ENCODE peak calls at places on chromosomes 6 and 20, in seven cellular contexts. One of them, this sample, is unnamed.

GRCh38 chr6:17938885-17939284 is 48.5 kb downstream of the KIF13A start:
- DNase-seq in upper lobe of right lung: no peak
- DNase-seq in heart left ventricle: no peak
- DNase-seq in fibroblast of lung: peak
- DNase-seq in A549: no peak
- DNase-seq in caudate nucleus: no peak
- DNase-seq in endothelial cell of umbilical vein: no peak
- DNase-seq in this sample: no peak

GRCh38 chr6:150004101-150004782 is 21.1 kb downstream of the RAET1L start:
- DNase-seq in heart left ventricle: no peak
- DNase-seq in caudate nucleus: no peak
- DNase-seq in fibroblast of lung: no peak
- DNase-seq in endothelial cell of umbilical vein: no peak
- DNase-seq in A549: no peak
- DNase-seq in upper lobe of right lung: no peak
- DNase-seq in this sample: no peak

GRCh38 chr20:41177636-41178035 is 40.3 kb downstream of the PLCG1 start:
- DNase-seq in heart left ventricle: peak
- DNase-seq in endothelial cell of umbilical vein: peak
- DNase-seq in caudate nucleus: no peak
- DNase-seq in fibroblast of lung: peak
- DNase-seq in upper lobe of right lung: no peak
- DNase-seq in A549: peak
- DNase-seq in this sample: no peak

GRCh38 chr20:37498066-37498702 is 22.9 kb upstream of the NNAT start:
- DNase-seq in caudate nucleus: no peak
- DNase-seq in endothelial cell of umbilical vein: no peak
- DNase-seq in upper lobe of right lung: no peak
- DNase-seq in A549: no peak
- DNase-seq in heart left ventricle: no peak
- DNase-seq in fibroblast of lung: no peak
- DNase-seq in this sample: no peak

GRCh38 chr6:144158133-144158532 is 7.8 kb downstream of the STX11 start:
- DNase-seq in upper lobe of right lung: no peak
- DNase-seq in A549: no peak
- DNase-seq in fibroblast of lung: peak
- DNase-seq in heart left ventricle: peak
- DNase-seq in endothelial cell of umbilical vein: peak
- DNase-seq in caudate nucleus: no peak
- DNase-seq in this sample: peak

GRCh38 chr20:5430670-5431069 is 113.9 kb upstream of the PROKR2 start:
- DNase-seq in heart left ventricle: no peak
- DNase-seq in fibroblast of lung: no peak
- DNase-seq in caudate nucleus: no peak
- DNase-seq in upper lobe of right lung: no peak
- DNase-seq in endothelial cell of umbilical vein: no peak
- DNase-seq in A549: no peak
- DNase-seq in this sample: no peak

GRCh38 chr6:163750436-163751031 is 336.0 kb downstream of the QKI start:
- DNase-seq in heart left ventricle: peak
- DNase-seq in upper lobe of right lung: no peak
- DNase-seq in A549: no peak
- DNase-seq in caudate nucleus: no peak
- DNase-seq in endothelial cell of umbilical vein: no peak
- DNase-seq in fibroblast of lung: no peak
- DNase-seq in this sample: no peak

GRCh38 chr6:164210323-164210722 is 795.8 kb downstream of the QKI start:
- DNase-seq in heart left ventricle: no peak
- DNase-seq in endothelial cell of umbilical vein: no peak
- DNase-seq in caudate nucleus: no peak
- DNase-seq in fibroblast of lung: no peak
- DNase-seq in A549: no peak
- DNase-seq in upper lobe of right lung: no peak
- DNase-seq in this sample: no peak

GRCh38 chr20:58708246-58708931 is 15.8 kb downstream of the NPEPL1 start:
- DNase-seq in heart left ventricle: no peak
- DNase-seq in endothelial cell of umbilical vein: no peak
- DNase-seq in fibroblast of lung: no peak
- DNase-seq in A549: no peak
- DNase-seq in upper lobe of right lung: peak
- DNase-seq in caudate nucleus: no peak
- DNase-seq in this sample: no peak

GRCh38 chr20:39623584-39624234 is 661.6 kb downstream of the DHX35 start:
- DNase-seq in heart left ventricle: no peak
- DNase-seq in A549: no peak
- DNase-seq in caudate nucleus: no peak
- DNase-seq in upper lobe of right lung: no peak
- DNase-seq in endothelial cell of umbilical vein: peak
- DNase-seq in fibroblast of lung: no peak
- DNase-seq in this sample: no peak

GRCh38 chr20:50190251-50191064 is at the start of gene CEBPB:
- DNase-seq in endothelial cell of umbilical vein: peak
- DNase-seq in upper lobe of right lung: peak
- DNase-seq in A549: peak
- DNase-seq in fibroblast of lung: peak
- DNase-seq in caudate nucleus: peak
- DNase-seq in heart left ventricle: peak
- DNase-seq in this sample: peak

GRCh38 chr20:50191566-50192363 is 1.1 kb downstream of the CEBPB start:
- DNase-seq in upper lobe of right lung: peak
- DNase-seq in fibroblast of lung: no peak
- DNase-seq in caudate nucleus: no peak
- DNase-seq in A549: no peak
- DNase-seq in endothelial cell of umbilical vein: peak
- DNase-seq in heart left ventricle: peak
- DNase-seq in this sample: peak

GRCh38 chr20:50189681-50190250 is 864 bp upstream of the CEBPB start:
- DNase-seq in caudate nucleus: no peak
- DNase-seq in A549: no peak
- DNase-seq in endothelial cell of umbilical vein: no peak
- DNase-seq in upper lobe of right lung: peak
- DNase-seq in heart left ventricle: peak
- DNase-seq in fibroblast of lung: no peak
- DNase-seq in this sample: peak

GRCh38 chr20:50192364-50193168 is 1.9 kb downstream of the CEBPB start:
- DNase-seq in A549: peak
- DNase-seq in endothelial cell of umbilical vein: peak
- DNase-seq in upper lobe of right lung: peak
- DNase-seq in caudate nucleus: no peak
- DNase-seq in fibroblast of lung: peak
- DNase-seq in heart left ventricle: peak
- DNase-seq in this sample: peak

GRCh38 chr20:50191065-50191565 is 485 bp downstream of the CEBPB start:
- DNase-seq in heart left ventricle: peak
- DNase-seq in fibroblast of lung: no peak
- DNase-seq in A549: no peak
- DNase-seq in upper lobe of right lung: peak
- DNase-seq in endothelial cell of umbilical vein: peak
- DNase-seq in caudate nucleus: no peak
- DNase-seq in this sample: peak
- H3K27ac ChIP-seq in heart left ventricle: peak
- H3K27ac ChIP-seq in fibroblast of lung: peak
- H3K27ac ChIP-seq in A549: peak
- H3K27ac ChIP-seq in upper lobe of right lung: peak
- H3K27ac ChIP-seq in endothelial cell of umbilical vein: peak
- H3K27ac ChIP-seq in caudate nucleus: peak
- H3K27ac ChIP-seq in this sample: peak

GRCh38 chr6:105372142-105372861 is 30.6 kb downstream of the PREP start:
- DNase-seq in endothelial cell of umbilical vein: no peak
- DNase-seq in upper lobe of right lung: no peak
- DNase-seq in heart left ventricle: no peak
- DNase-seq in A549: no peak
- DNase-seq in fibroblast of lung: no peak
- DNase-seq in caudate nucleus: no peak
- DNase-seq in this sample: no peak

GRCh38 chr6:105374010-105374420 is 28.9 kb downstream of the PREP start:
- DNase-seq in upper lobe of right lung: no peak
- DNase-seq in A549: no peak
- DNase-seq in heart left ventricle: no peak
- DNase-seq in caudate nucleus: no peak
- DNase-seq in fibroblast of lung: no peak
- DNase-seq in endothelial cell of umbilical vein: peak
- DNase-seq in this sample: no peak

GRCh38 chr6:105373481-105373880 is 29.4 kb downstream of the PREP start:
- DNase-seq in caudate nucleus: no peak
- DNase-seq in endothelial cell of umbilical vein: no peak
- DNase-seq in upper lobe of right lung: no peak
- DNase-seq in fibroblast of lung: no peak
- DNase-seq in A549: no peak
- DNase-seq in heart left ventricle: no peak
- DNase-seq in this sample: no peak

GRCh38 chr6:105370316-105370715 is 32.6 kb downstream of the PREP start:
- DNase-seq in fibroblast of lung: no peak
- DNase-seq in endothelial cell of umbilical vein: no peak
- DNase-seq in A549: no peak
- DNase-seq in upper lobe of right lung: no peak
- DNase-seq in heart left ventricle: no peak
- DNase-seq in caudate nucleus: no peak
- DNase-seq in this sample: no peak

DNA sequence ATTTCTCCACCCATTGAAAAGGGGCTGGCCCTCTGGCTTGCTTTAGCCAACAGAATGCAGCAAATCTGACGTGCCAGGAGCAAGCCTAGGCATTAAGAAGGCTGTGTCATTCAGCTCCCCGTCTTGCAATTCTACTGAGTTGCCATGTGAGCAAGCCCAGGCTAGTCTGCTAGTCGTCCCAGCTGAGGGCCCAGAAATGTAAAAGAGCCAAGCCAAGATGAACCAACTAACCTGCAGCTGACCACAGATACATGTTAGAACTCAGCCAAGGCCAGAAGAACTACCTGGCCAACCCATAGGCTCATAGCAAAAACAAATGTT is 30.1 kb downstream of the PREP start:
- DNase-seq in fibroblast of lung: no peak
- DNase-seq in heart left ventricle: no peak
- DNase-seq in endothelial cell of umbilical vein: no peak
- DNase-seq in upper lobe of right lung: no peak
- DNase-seq in caudate nucleus: no peak
- DNase-seq in A549: no peak
- DNase-seq in this sample: no peak
- H3K27ac ChIP-seq in fibroblast of lung: no peak
- H3K27ac ChIP-seq in heart left ventricle: no peak
- H3K27ac ChIP-seq in endothelial cell of umbilical vein: no peak
- H3K27ac ChIP-seq in upper lobe of right lung: no peak
- H3K27ac ChIP-seq in caudate nucleus: no peak
- H3K27ac ChIP-seq in A549: no peak
- H3K27ac ChIP-seq in this sample: no peak

GRCh38 chr6:35589904-35590303 is 77.2 kb upstream of the TULP1 start:
- DNase-seq in caudate nucleus: no peak
- DNase-seq in endothelial cell of umbilical vein: no peak
- DNase-seq in A549: no peak
- DNase-seq in upper lobe of right lung: no peak
- DNase-seq in heart left ventricle: no peak
- DNase-seq in fibroblast of lung: no peak
- DNase-seq in this sample: no peak

GRCh38 chr6:35592178-35592577 is 79.5 kb upstream of the TULP1 start:
- DNase-seq in endothelial cell of umbilical vein: no peak
- DNase-seq in fibroblast of lung: no peak
- DNase-seq in heart left ventricle: no peak
- DNase-seq in caudate nucleus: no peak
- DNase-seq in upper lobe of right lung: no peak
- DNase-seq in A549: no peak
- DNase-seq in this sample: no peak

GRCh38 chr6:35587167-35587566 is 74.5 kb upstream of the TULP1 start:
- DNase-seq in endothelial cell of umbilical vein: no peak
- DNase-seq in A549: no peak
- DNase-seq in fibroblast of lung: no peak
- DNase-seq in heart left ventricle: no peak
- DNase-seq in upper lobe of right lung: no peak
- DNase-seq in caudate nucleus: no peak
- DNase-seq in this sample: no peak

GRCh38 chr6:35589201-35589739 is 76.6 kb upstream of the TULP1 start:
- DNase-seq in heart left ventricle: no peak
- DNase-seq in fibroblast of lung: no peak
- DNase-seq in caudate nucleus: no peak
- DNase-seq in upper lobe of right lung: no peak
- DNase-seq in endothelial cell of umbilical vein: no peak
- DNase-seq in A549: no peak
- DNase-seq in this sample: no peak

DNA sequence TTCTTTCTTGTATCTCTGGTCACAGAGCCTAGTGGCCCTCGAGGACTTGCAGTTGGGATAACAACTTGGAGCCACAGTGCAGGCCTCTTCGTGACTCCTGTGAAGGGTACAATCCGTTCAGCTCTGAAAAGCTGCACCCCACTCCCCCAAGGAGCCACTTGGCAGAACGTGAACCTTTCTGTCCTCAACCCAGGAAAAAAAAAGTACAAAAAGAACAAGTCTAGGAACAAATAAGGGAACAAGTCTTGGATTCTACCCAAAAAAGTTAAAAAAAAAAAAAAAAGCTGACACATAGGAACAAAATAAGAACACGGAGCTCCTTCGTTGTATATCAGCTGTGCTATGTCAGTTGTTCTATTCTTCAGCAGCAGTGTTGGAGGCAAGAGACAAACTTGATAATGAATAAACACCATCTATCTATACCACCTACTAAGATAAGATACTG is 77.9 kb upstream of the TULP1 start:
- DNase-seq in upper lobe of right lung: no peak
- DNase-seq in fibroblast of lung: peak
- DNase-seq in heart left ventricle: no peak
- DNase-seq in endothelial cell of umbilical vein: peak
- DNase-seq in A549: no peak
- DNase-seq in caudate nucleus: peak
- DNase-seq in this sample: peak
- H3K27ac ChIP-seq in upper lobe of right lung: peak
- H3K27ac ChIP-seq in fibroblast of lung: no peak
- H3K27ac ChIP-seq in heart left ventricle: peak
- H3K27ac ChIP-seq in endothelial cell of umbilical vein: no peak
- H3K27ac ChIP-seq in A549: no peak
- H3K27ac ChIP-seq in caudate nucleus: peak
- H3K27ac ChIP-seq in this sample: peak

DNA sequence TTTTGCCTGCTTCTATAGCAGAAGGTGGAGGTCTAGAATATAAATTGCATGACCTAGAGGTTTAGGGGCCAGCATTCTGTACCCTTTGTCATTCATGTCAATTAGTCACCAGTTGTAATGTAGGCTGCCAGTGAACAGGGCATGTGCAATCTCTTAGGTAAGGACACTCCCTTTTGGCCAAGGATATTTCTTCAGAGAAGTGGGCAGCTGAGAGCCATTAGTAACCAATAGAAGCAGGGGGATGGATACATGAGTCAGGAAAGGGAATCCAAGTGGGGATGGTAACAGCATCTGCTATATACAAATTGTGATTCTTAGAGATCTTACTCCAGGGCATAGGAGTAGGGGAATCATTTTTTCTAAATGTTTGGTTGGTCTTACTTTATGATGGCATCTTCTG is 494.2 kb upstream of the JAG1 start:
- DNase-seq in endothelial cell of umbilical vein: no peak
- DNase-seq in A549: no peak
- DNase-seq in caudate nucleus: no peak
- DNase-seq in fibroblast of lung: no peak
- DNase-seq in heart left ventricle: no peak
- DNase-seq in upper lobe of right lung: no peak
- DNase-seq in this sample: no peak
- H3K27ac ChIP-seq in endothelial cell of umbilical vein: no peak
- H3K27ac ChIP-seq in A549: no peak
- H3K27ac ChIP-seq in caudate nucleus: no peak
- H3K27ac ChIP-seq in fibroblast of lung: no peak
- H3K27ac ChIP-seq in heart left ventricle: no peak
- H3K27ac ChIP-seq in upper lobe of right lung: no peak
- H3K27ac ChIP-seq in this sample: no peak